ENCODE peak calls at places on chromosomes 7 and 10, in six cellular contexts. One of them, this sample, is unnamed.

GRCh38 chr10:96670786-96671185 is 49.5 kb downstream of the PIK3AP1 start:
- DNase-seq in neuronal stem cell: no peak
- DNase-seq in IMR-90: peak; percentile 33
- DNase-seq in mesenchymal stem cell: no peak
- DNase-seq in H1: no peak
- DNase-seq in trophoblast cell: no peak
- DNase-seq in this sample: no peak

GRCh38 chr7:18820981-18821380 is 296.5 kb downstream of the TWIST1 start:
- DNase-seq in neuronal stem cell: no peak
- DNase-seq in IMR-90: no peak
- DNase-seq in mesenchymal stem cell: no peak
- DNase-seq in H1: no peak
- DNase-seq in trophoblast cell: no peak
- DNase-seq in this sample: no peak

GRCh38 chr10:50395279-50395678 is 144.0 kb upstream of the ASAH2 start:
- DNase-seq in neuronal stem cell: no peak
- DNase-seq in IMR-90: peak; percentile 44
- DNase-seq in mesenchymal stem cell: peak; percentile 71
- DNase-seq in H1: no peak
- DNase-seq in trophoblast cell: no peak
- DNase-seq in this sample: no peak

GRCh38 chr7:55223023-55223422 is 142.1 kb upstream of the LANCL2 start:
- DNase-seq in neuronal stem cell: no peak
- DNase-seq in IMR-90: no peak
- DNase-seq in mesenchymal stem cell: no peak
- DNase-seq in H1: no peak
- DNase-seq in trophoblast cell: no peak
- DNase-seq in this sample: no peak

GRCh38 chr10:37777056-37777455 is 80.4 kb downstream of the ZNF248 start:
- DNase-seq in neuronal stem cell: no peak
- DNase-seq in IMR-90: no peak
- DNase-seq in mesenchymal stem cell: no peak
- DNase-seq in H1: no peak
- DNase-seq in trophoblast cell: no peak
- DNase-seq in this sample: no peak

GRCh38 chr10:3502606-3503005 is 282.4 kb downstream of the KLF6 start:
- DNase-seq in neuronal stem cell: no peak
- DNase-seq in IMR-90: no peak
- DNase-seq in mesenchymal stem cell: no peak
- DNase-seq in H1: no peak
- DNase-seq in trophoblast cell: peak; percentile 85
- DNase-seq in this sample: peak; percentile 37

GRCh38 chr10:73159038-73159648 is 8.7 kb downstream of the ECD start:
- DNase-seq in neuronal stem cell: peak; percentile 31
- DNase-seq in IMR-90: peak; percentile 55
- DNase-seq in mesenchymal stem cell: peak; percentile 67
- DNase-seq in H1: peak; percentile 60
- DNase-seq in trophoblast cell: peak; percentile 83
- DNase-seq in this sample: peak; percentile 52

GRCh38 chr10:28295346-28295745 is 7.5 kb downstream of the MPP7 start:
- DNase-seq in neuronal stem cell: no peak
- DNase-seq in IMR-90: no peak
- DNase-seq in mesenchymal stem cell: no peak
- DNase-seq in H1: no peak
- DNase-seq in trophoblast cell: no peak
- DNase-seq in this sample: no peak

GRCh38 chr10:75281980-75282379 is 46.2 kb upstream of the COMTD1 start:
- DNase-seq in neuronal stem cell: no peak
- DNase-seq in IMR-90: no peak
- DNase-seq in mesenchymal stem cell: no peak
- DNase-seq in H1: no peak
- DNase-seq in trophoblast cell: no peak
- DNase-seq in this sample: peak; percentile 32

GRCh38 chr10:98294270-98294627 is 26.3 kb upstream of the LOXL4 start:
- DNase-seq in neuronal stem cell: no peak
- DNase-seq in IMR-90: no peak
- DNase-seq in mesenchymal stem cell: no peak
- DNase-seq in H1: no peak
- DNase-seq in trophoblast cell: no peak
- DNase-seq in this sample: no peak

GRCh38 chr10:129863231-129863663 is 100.8 kb downstream of the EBF3 start:
- DNase-seq in neuronal stem cell: no peak
- DNase-seq in IMR-90: no peak
- DNase-seq in mesenchymal stem cell: peak; percentile 3
- DNase-seq in H1: no peak
- DNase-seq in trophoblast cell: no peak
- DNase-seq in this sample: peak; percentile 48

GRCh38 chr10:128078136-128078969 is 47.9 kb downstream of the MKI67 start:
- DNase-seq in neuronal stem cell: peak; percentile 27
- DNase-seq in IMR-90: peak; percentile 37
- DNase-seq in mesenchymal stem cell: peak; percentile 52
- DNase-seq in H1: peak; percentile 88
- DNase-seq in trophoblast cell: peak; percentile 74
- DNase-seq in this sample: peak; percentile 51

GRCh38 chr7:105013283-105013817 is 655 bp upstream of the KMT2E start:
- DNase-seq in neuronal stem cell: peak; percentile 94
- DNase-seq in IMR-90: peak; percentile 93
- DNase-seq in mesenchymal stem cell: peak; percentile 96
- DNase-seq in H1: peak; percentile 88
- DNase-seq in trophoblast cell: peak; percentile 91
- DNase-seq in this sample: peak; percentile 97
- H2AK5ac ChIP-seq in neuronal stem cell: peak overlapping the region; percentile 87
- H2AK5ac ChIP-seq in IMR-90: peak overlapping the region; percentile 100
- H2AK5ac ChIP-seq in mesenchymal stem cell: peak overlapping the region; percentile 100
- H2AK5ac ChIP-seq in H1: peak overlapping the region; percentile 100
- H2AK5ac ChIP-seq in trophoblast cell: peak overlapping the region; percentile 100
- H2AK5ac ChIP-seq in this sample: peak overlapping the region; percentile 96

DNA sequence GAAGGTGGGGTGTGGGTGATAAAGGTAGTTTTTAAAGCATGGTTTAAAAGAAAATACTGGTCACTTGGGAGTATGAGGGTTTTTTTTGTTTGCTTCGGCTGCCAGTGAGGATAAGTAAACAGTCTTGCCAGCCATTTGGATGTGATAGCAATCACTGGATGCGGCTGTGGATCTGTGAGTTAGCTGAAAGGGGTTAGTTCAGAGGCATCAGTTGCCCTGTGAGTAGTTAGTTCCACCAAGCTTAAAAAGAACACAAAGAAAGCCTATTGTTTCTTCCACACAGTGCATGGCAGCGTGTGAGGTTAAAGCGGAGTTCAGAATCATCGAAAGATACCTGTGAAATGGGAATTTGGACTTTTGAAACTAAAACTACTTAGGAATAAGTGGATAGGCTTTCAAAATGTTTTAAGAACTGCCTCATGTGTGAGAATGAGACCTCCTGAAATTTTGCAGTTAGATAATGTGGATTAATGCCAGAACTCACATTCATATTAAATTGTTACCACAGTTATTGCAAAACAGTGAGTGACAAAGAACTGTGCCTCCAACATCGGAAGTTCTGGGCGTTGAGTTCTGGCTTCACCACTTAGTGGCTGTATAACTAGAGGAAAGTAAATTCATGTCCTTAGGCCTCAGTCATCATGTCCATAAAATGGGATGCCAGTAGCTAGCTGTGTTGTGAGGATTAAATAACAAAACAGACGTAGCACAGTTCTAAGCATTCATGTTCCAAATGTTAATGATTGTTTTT is 31.2 kb downstream of the KIAA1217 start:
- DNase-seq in neuronal stem cell: no peak
- DNase-seq in IMR-90: no peak
- DNase-seq in mesenchymal stem cell: no peak
- DNase-seq in H1: no peak
- DNase-seq in trophoblast cell: peak; percentile 38
- DNase-seq in this sample: peak; percentile 45
- H3K4me3 ChIP-seq in neuronal stem cell: no peak overlapping the region
- H3K4me3 ChIP-seq in IMR-90: no peak overlapping the region
- H3K4me3 ChIP-seq in mesenchymal stem cell: no peak overlapping the region
- H3K4me3 ChIP-seq in H1: no peak overlapping the region
- H3K4me3 ChIP-seq in trophoblast cell: peak overlapping the region; percentile 43
- H3K4me3 ChIP-seq in this sample: no peak overlapping the region

DNA sequence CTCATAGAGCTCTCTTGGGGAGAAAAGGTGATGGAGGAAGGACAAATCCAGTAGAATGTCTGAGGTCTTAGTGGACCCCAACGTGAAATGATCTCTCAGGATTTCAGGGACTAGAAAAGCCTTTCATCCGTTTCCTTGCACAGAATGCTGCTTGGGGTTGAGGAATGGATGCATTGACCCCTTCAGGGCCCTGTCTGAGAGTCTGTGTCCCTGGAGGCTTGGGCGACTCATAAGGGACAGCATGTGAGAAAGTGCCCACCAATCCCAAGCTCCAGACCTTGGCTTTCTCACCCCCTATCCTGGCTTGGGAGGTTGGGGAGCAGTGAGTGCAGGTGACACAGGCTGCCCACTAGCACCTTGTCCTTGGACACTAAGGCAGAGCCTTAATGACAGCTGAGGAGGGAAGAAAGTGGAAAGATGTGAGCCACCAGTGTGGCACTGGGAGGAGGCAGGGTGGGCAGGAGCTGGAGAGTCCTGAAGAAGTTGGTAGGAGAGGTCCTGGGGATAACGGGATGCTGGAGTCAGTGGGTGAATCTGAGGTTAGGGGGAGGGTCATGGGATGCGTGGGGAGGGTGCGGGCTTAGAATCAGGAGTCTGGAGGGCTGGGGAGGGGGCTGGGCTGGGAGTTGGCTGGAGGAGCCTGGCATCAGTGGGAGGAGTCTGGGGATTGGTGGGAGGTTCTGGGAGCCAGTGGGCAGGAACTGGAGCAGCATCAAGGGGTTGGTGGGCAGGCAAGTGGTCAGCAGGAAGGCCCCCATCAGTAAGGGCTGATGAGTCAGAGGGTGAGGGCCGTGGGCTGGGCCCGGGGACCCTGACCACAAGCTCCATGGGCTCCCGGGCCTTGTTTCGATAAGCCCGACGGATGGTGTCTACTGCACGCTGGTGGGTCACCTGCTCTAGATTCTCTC is 8.6 kb downstream of the LZTS2 start:
- DNase-seq in neuronal stem cell: no peak
- DNase-seq in IMR-90: no peak
- DNase-seq in mesenchymal stem cell: no peak
- DNase-seq in H1: no peak
- DNase-seq in trophoblast cell: no peak
- DNase-seq in this sample: no peak
- H3K27ac ChIP-seq in neuronal stem cell: no peak overlapping the region
- H3K27ac ChIP-seq in IMR-90: peak overlapping the region; percentile 73
- H3K27ac ChIP-seq in mesenchymal stem cell: no peak overlapping the region
- H3K27ac ChIP-seq in H1: no peak overlapping the region
- H3K27ac ChIP-seq in trophoblast cell: no peak overlapping the region
- H3K27ac ChIP-seq in this sample: no peak overlapping the region

GRCh38 chr10:125155101-125155500 is 5.3 kb downstream of the CTBP2 start:
- DNase-seq in neuronal stem cell: peak; percentile 54
- DNase-seq in IMR-90: no peak
- DNase-seq in mesenchymal stem cell: peak; percentile 34
- DNase-seq in H1: no peak
- DNase-seq in trophoblast cell: no peak
- DNase-seq in this sample: peak; percentile 64

GRCh38 chr10:125152646-125153368 is 7.6 kb downstream of the CTBP2 start:
- DNase-seq in neuronal stem cell: no peak
- DNase-seq in IMR-90: no peak
- DNase-seq in mesenchymal stem cell: peak; percentile 44
- DNase-seq in H1: no peak
- DNase-seq in trophoblast cell: no peak
- DNase-seq in this sample: peak; percentile 62

GRCh38 chr10:125154529-125154928 is 5.8 kb downstream of the CTBP2 start:
- DNase-seq in neuronal stem cell: no peak
- DNase-seq in IMR-90: no peak
- DNase-seq in mesenchymal stem cell: peak; percentile 45
- DNase-seq in H1: no peak
- DNase-seq in trophoblast cell: no peak
- DNase-seq in this sample: no peak

GRCh38 chr10:125155669-125156068 is 4.7 kb downstream of the CTBP2 start:
- DNase-seq in neuronal stem cell: no peak
- DNase-seq in IMR-90: no peak
- DNase-seq in mesenchymal stem cell: peak; percentile 18
- DNase-seq in H1: no peak
- DNase-seq in trophoblast cell: no peak
- DNase-seq in this sample: no peak

GRCh38 chr10:125153693-125154490 is 6.5 kb downstream of the CTBP2 start:
- DNase-seq in neuronal stem cell: no peak
- DNase-seq in IMR-90: peak; percentile 54
- DNase-seq in mesenchymal stem cell: peak; percentile 59
- DNase-seq in H1: no peak
- DNase-seq in trophoblast cell: no peak
- DNase-seq in this sample: no peak
- H2AK5ac ChIP-seq in neuronal stem cell: no peak overlapping the region
- H2AK5ac ChIP-seq in IMR-90: no peak overlapping the region
- H2AK5ac ChIP-seq in mesenchymal stem cell: no peak overlapping the region
- H2AK5ac ChIP-seq in H1: peak overlapping the region; percentile 8
- H2AK5ac ChIP-seq in trophoblast cell: no peak overlapping the region
- H2AK5ac ChIP-seq in this sample: no peak overlapping the region

DNA sequence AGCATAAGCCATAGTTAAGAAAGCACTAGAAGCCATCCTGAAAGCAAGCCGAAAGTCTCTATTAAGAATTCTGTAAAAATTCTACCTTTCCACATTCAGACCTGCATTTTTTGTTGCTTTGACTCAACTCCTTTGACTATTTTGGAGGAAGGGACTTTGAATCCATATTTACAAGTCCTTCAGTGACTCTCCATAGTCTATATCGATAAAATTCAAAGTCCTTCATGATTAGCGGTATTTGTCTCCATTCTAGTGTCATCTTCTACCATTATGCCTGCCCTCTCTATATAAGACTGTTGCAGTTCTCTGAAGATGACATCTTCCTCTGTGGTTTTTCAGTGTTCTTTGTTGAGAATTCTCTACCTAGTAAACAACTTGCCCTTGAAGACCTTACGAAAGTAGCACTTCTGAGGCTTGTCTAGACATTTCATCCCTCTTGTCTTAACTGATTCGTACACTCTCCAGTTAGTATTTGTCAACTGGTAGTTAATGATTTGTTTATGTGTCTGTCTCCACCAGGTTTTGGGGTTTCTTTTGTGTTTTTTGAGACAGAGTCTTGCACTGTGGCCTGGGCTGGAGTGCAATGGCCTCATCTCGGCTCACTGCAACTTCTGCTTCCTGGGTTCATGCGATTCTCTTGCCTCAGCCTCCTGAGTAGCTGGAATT is 1.7 kb downstream of the CCSER2 start:
- DNase-seq in neuronal stem cell: no peak
- DNase-seq in IMR-90: no peak
- DNase-seq in mesenchymal stem cell: peak; percentile 52
- DNase-seq in H1: no peak
- DNase-seq in trophoblast cell: no peak
- DNase-seq in this sample: no peak
- H3K4me3 ChIP-seq in neuronal stem cell: peak overlapping the region; percentile 85
- H3K4me3 ChIP-seq in IMR-90: peak overlapping the region; percentile 96
- H3K4me3 ChIP-seq in mesenchymal stem cell: no peak overlapping the region
- H3K4me3 ChIP-seq in H1: peak overlapping the region; percentile 61
- H3K4me3 ChIP-seq in trophoblast cell: no peak overlapping the region
- H3K4me3 ChIP-seq in this sample: no peak overlapping the region